ENCODE peak calls at places on chromosome 11, in four cellular contexts. One of them, this sample, is unnamed.

GRCh38 chr11:70647188-70648166 is 249.1 kb downstream of the CTTN start:
- DNase-seq in neural crest cell: no peak
- DNase-seq in A172: no peak
- DNase-seq in NAMALWA: no peak
- DNase-seq in this sample: no peak

GRCh38 chr11:2410616-2411015 is 10.1 kb downstream of the TSSC4 start:
- DNase-seq in neural crest cell: no peak
- DNase-seq in A172: no peak
- DNase-seq in NAMALWA: no peak
- DNase-seq in this sample: no peak

GRCh38 chr11:116513278-116513823 is 259.4 kb downstream of the BUD13 start:
- DNase-seq in neural crest cell: no peak
- DNase-seq in NAMALWA: no peak
- DNase-seq in A172: no peak
- DNase-seq in this sample: no peak

GRCh38 chr11:74030668-74031309 is 21.9 kb upstream of the UCP3 start:
- DNase-seq in neural crest cell: no peak
- DNase-seq in A172: no peak
- DNase-seq in NAMALWA: no peak
- DNase-seq in this sample: peak

GRCh38 chr11:61730222-61730994 is 22.0 kb upstream of the MYRF start:
- DNase-seq in A172: peak
- DNase-seq in neural crest cell: no peak
- DNase-seq in NAMALWA: no peak
- DNase-seq in this sample: no peak

GRCh38 chr11:1228183-1228821 is 5.4 kb downstream of the MUC5B start:
- DNase-seq in neural crest cell: no peak
- DNase-seq in NAMALWA: no peak
- DNase-seq in A172: no peak
- DNase-seq in this sample: no peak

GRCh38 chr11:23723861-23724260 is 773.0 kb upstream of the LUZP2 start:
- DNase-seq in A172: no peak
- DNase-seq in neural crest cell: no peak
- DNase-seq in NAMALWA: peak
- DNase-seq in this sample: peak

GRCh38 chr11:116169776-116170175 is 603.0 kb downstream of the BUD13 start:
- DNase-seq in neural crest cell: no peak
- DNase-seq in A172: no peak
- DNase-seq in NAMALWA: no peak
- DNase-seq in this sample: no peak

GRCh38 chr11:130650456-130651068 is 202.1 kb downstream of the ADAMTS15 start:
- DNase-seq in neural crest cell: no peak
- DNase-seq in A172: no peak
- DNase-seq in NAMALWA: no peak
- DNase-seq in this sample: no peak

This sample was measured in GM12865.